ENCODE peak calls at places on chromosomes 6 and 20, in eight cellular contexts. K, J, Z, Q, T, G, E and V are unnamed samples. For H3K4me1 and H3K27me3, the result is how much of the 10 kb centered on the place peaks cover.

GRCh38 chr6:152661776-152662175 is 24.6 kb upstream of the SYNE1 start:
- DNase-seq in J (no peak), E (no peak), K (no peak), T (no peak), Z (no peak), Q (no peak), G (no peak), V (no peak)

GRCh38 chr6:106204961-106205360 is 118.8 kb downstream of the PRDM1 start:
- DNase-seq in J (no peak), Z (no peak), K (no peak), G (no peak), T (no peak), Q (no peak), E (no peak), V (no peak)

GRCh38 chr6:37038297-37039198 is 33.1 kb downstream of the FGD2 start:
- DNase-seq in J (peak), Z (peak), K (peak), Q (no peak), G (peak), T (peak), E (no peak), V (no peak)

GRCh38 chr6:127434651-127435050 is 24.5 kb downstream of the KIAA0408 start:
- DNase-seq in E (no peak), K (no peak), G (no peak), J (no peak), Z (no peak), Q (no peak), T (no peak), V (no peak)

GRCh38 chr20:18224968-18225568 is 63.3 kb upstream of the ZNF133 start:
- DNase-seq in E (peak), Z (peak), G (peak), T (no peak), Q (peak), J (peak), K (peak), V (peak)

GRCh38 chr6:124963416-124964083 is 1.3 kb downstream of the RNF217 start:
- DNase-seq in Z (peak), E (no peak), J (no peak), T (no peak), K (no peak), Q (no peak), G (peak), V (peak)

GRCh38 chr20:48803522-48804053 is 24.2 kb downstream of the PREX1 start:
- DNase-seq in K (no peak), T (no peak), G (no peak), Q (no peak), J (no peak), E (no peak), Z (no peak), V (no peak)

GRCh38 chr20:843908-844307 is 10.4 kb downstream of the FAM110A start:
- DNase-seq in K (no peak), G (no peak), T (no peak), E (no peak), J (no peak), Q (no peak), Z (no peak), V (peak)

GRCh38 chr6:99334526-99335127 is 14.8 kb downstream of the FAXC start:
- DNase-seq in J (no peak), Z (no peak), E (peak), T (no peak), K (no peak), G (peak), Q (peak), V (peak)

GRCh38 chr6:161436106-161436876 is 162.4 kb upstream of the AGPAT4 start:
- DNase-seq in G (no peak), Q (no peak), T (no peak), K (no peak), Z (no peak), J (no peak), E (no peak), V (no peak)

GRCh38 chr6:155880905-155881304 is 425.3 kb upstream of the NOX3 start:
- DNase-seq in E (no peak), Q (no peak), Z (no peak), G (peak), T (no peak), K (no peak), J (no peak), V (no peak)

GRCh38 chr6:105112577-105112976 is 67.2 kb downstream of the POPDC3 start:
- DNase-seq in E (no peak), G (no peak), J (no peak), Z (no peak), Q (no peak), T (no peak), K (no peak), V (no peak)

GRCh38 chr20:6381887-6382286 is 259.1 kb upstream of the FERMT1 start:
- DNase-seq in E (no peak), K (no peak), T (no peak), J (no peak), G (peak), Q (peak), Z (no peak), V (no peak)

GRCh38 chr6:137076277-137077068 is 31.7 kb upstream of the IL20RA start:
- DNase-seq in J (peak), Q (peak), E (peak), T (peak), K (peak), Z (peak), G (peak), V (peak)

GRCh38 chr6:121439456-121440250 is 4.2 kb downstream of the GJA1 start:
- DNase-seq in K (no peak), J (no peak), T (no peak), E (no peak), Q (no peak), Z (no peak), G (no peak), V (no peak)

GRCh38 chr6:167827588-167828324 is 1.0 kb downstream of the AFDN start:
- DNase-seq in E (no peak), T (peak), K (peak), Z (peak), Q (peak), J (peak), G (no peak), V (peak)

GRCh38 chr20:16747291-16747811 is 807 bp upstream of the OTOR start:
- DNase-seq in J (no peak), E (no peak), K (no peak), G (no peak), T (no peak), Z (no peak), Q (no peak), V (no peak)

GRCh38 chr6:150482883-150483409 is 114.1 kb downstream of the IYD start:
- DNase-seq in G (no peak), E (no peak), J (no peak), K (no peak), T (no peak), Z (no peak), Q (no peak), V (no peak)

GRCh38 chr6:125884656-125885055 is 71.9 kb upstream of the HINT3 start:
- DNase-seq in Q (no peak), Z (no peak), G (no peak), K (no peak), J (no peak), T (no peak), E (no peak), V (no peak)

GRCh38 chr6:56448056-56448455 is 194.6 kb downstream of the DST start:
- DNase-seq in J (no peak), Q (no peak), E (no peak), K (no peak), T (no peak), G (no peak), Z (no peak), V (no peak)

GRCh38 chr20:24823989-24824693 is 124.9 kb upstream of the CST7 start:
- DNase-seq in Q (no peak), Z (no peak), T (no peak), E (no peak), J (no peak), K (no peak), G (no peak), V (no peak)

GRCh38 chr6:5093231-5094015 is 8.3 kb downstream of the PPP1R3G start:
- DNase-seq in J (peak), E (no peak), G (no peak), T (no peak), Q (no peak), K (no peak), Z (no peak), V (no peak)

GRCh38 chr6:153167026-153167891 is 36.2 kb upstream of the RGS17 start:
- DNase-seq in E (peak), T (no peak), K (no peak), G (peak), J (no peak), Q (peak), Z (no peak), V (no peak)

GRCh38 chr6:94049001-94049400 is 629.6 kb upstream of the EPHA7 start:
- DNase-seq in T (no peak), G (no peak), Q (no peak), Z (no peak), J (no peak), K (no peak), E (no peak), V (no peak)

GRCh38 chr20:33521461-33521860 is 31.6 kb downstream of the CBFA2T2 start:
- DNase-seq in K (no peak), E (no peak), G (no peak), J (no peak), T (no peak), Z (no peak), Q (no peak), V (peak)

GRCh38 chr6:154891901-154892300 is 103.2 kb upstream of the TIAM2 start:
- DNase-seq in Z (no peak), T (no peak), Q (peak), E (no peak), J (no peak), K (no peak), G (no peak), V (peak)

GRCh38 chr20:32164984-32165735 is 42.4 kb downstream of the PLAGL2 start:
- DNase-seq in Z (no peak), G (no peak), T (no peak), E (no peak), Q (no peak), J (peak), K (no peak), V (no peak)

GRCh38 chr6:72411872-72412708 is 209.8 kb upstream of the KCNQ5 start:
- DNase-seq in J (peak), T (peak), K (peak), Q (peak), G (peak), Z (peak), E (peak), V (peak)

GRCh38 chr6:75166236-75166635 is 39.6 kb downstream of the COL12A1 start:
- DNase-seq in Z (no peak), G (no peak), J (no peak), T (no peak), K (no peak), E (no peak), Q (no peak), V (no peak)

GRCh38 chr6:100719883-100720682 is 161.0 kb downstream of the ASCC3 start:
- DNase-seq in Q (peak), G (no peak), T (no peak), Z (no peak), K (no peak), E (no peak), J (no peak), V (peak)

GRCh38 chr6:119848706-119849105 is 499.1 kb upstream of the MAN1A1 start:
- DNase-seq in Q (no peak), G (no peak), E (no peak), J (no peak), T (no peak), Z (no peak), K (no peak), V (no peak)

GRCh38 chr20:14896569-14896968 is 559.2 kb upstream of the FLRT3 start:
- DNase-seq in T (no peak), K (no peak), J (no peak), G (no peak), E (no peak), Z (no peak), Q (no peak), V (peak)

GRCh38 chr6:158757753-158758090 is 61.4 kb downstream of the EZR start:
- DNase-seq in Z (no peak), G (no peak), K (no peak), E (no peak), Q (no peak), J (no peak), T (no peak), V (no peak)
- H3K27ac ChIP-seq in Z (no peak), G (no peak), K (no peak), E (no peak), Q (no peak), J (no peak), T (no peak), V (no peak)

DNA sequence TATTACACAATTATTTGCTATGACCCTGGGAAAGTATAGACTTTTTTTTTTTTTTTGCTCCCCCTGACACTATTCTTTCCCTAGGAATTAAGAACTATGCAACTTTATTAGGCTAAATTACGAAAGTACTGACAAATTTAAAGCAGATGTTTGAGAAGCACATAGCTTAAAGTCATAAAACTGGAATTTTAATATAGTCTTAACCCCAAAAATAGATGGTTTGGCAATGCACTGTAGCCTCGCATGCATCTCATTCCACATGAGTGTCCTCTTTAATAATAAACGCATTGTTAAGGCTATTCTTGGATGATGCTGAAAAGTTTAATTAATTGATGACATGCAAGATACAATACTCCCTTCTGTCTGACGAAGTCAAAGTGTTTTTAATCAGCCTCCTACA is 49.3 kb downstream of the TBC1D7 start:
- DNase-seq in Z (no peak), Q (no peak), E (no peak), T (no peak), G (no peak), K (no peak), J (no peak), V (no peak)
- H3K4me1 ChIP-seq in Z (under half), Q (under half), E (under half), T (under half), G (under half), K (under half), J (under half), V (under half)

GRCh38 chr20:63020681-63021080 is 13.9 kb upstream of the BHLHE23 start:
- DNase-seq in K (no peak), G (no peak), E (no peak), Q (no peak), J (no peak), T (peak), Z (no peak), V (no peak)
- H3K27me3 ChIP-seq in K (half or more), G (under half), E (under half), Q (half or more), J (half or more), T (half or more), Z (half or more), V (under half)

GRCh38 chr6:89216411-89216810 is 747 bp downstream of the GABRR1 start:
- DNase-seq in Q (no peak), Z (no peak), G (no peak), T (no peak), J (no peak), E (no peak), K (no peak), V (no peak)
- H3K27ac ChIP-seq in Q (no peak), Z (no peak), G (no peak), T (no peak), J (no peak), E (no peak), K (no peak), V (no peak)

GRCh38 chr20:50514750-50515149 is 4.6 kb downstream of the PTPN1 start:
- DNase-seq in Q (no peak), J (no peak), E (no peak), G (no peak), T (no peak), K (no peak), Z (no peak), V (no peak)
- H3K4me1 ChIP-seq in Q (under half), J (under half), E (half or more), G (half or more), T (half or more), K (half or more), Z (half or more), V (under half)

GRCh38 chr20:61299613-61300012 is 47.6 kb downstream of the CDH4 start:
- DNase-seq in T (no peak), K (no peak), Q (no peak), G (no peak), J (no peak), E (no peak), Z (no peak), V (no peak)
- H3K27me3 ChIP-seq in T (under half), K (under half), Q (half or more), G (under half), J (under half), E (under half), Z (under half), V (under half)